ENCODE peak calls at places on chromosomes 13 and 19, in seven cellular contexts. One of them, this sample, is unnamed.

GRCh38 chr19:48442116-48443035 is 3.4 kb upstream of the GRWD1 start:
- DNase-seq in cardiac muscle cell: no peak
- DNase-seq in esophagus squamous epithelium: no peak
- DNase-seq in prostate gland: no peak
- DNase-seq in GM23338: peak; percentile 56
- DNase-seq in astrocyte: no peak
- DNase-seq in endodermal cell: peak; percentile 59
- DNase-seq in this sample: no peak

GRCh38 chr19:31834070-31834469 is 484.8 kb upstream of the TSHZ3 start:
- DNase-seq in endodermal cell: no peak
- DNase-seq in astrocyte: no peak
- DNase-seq in cardiac muscle cell: no peak
- DNase-seq in GM23338: no peak
- DNase-seq in prostate gland: no peak
- DNase-seq in esophagus squamous epithelium: no peak
- DNase-seq in this sample: no peak

GRCh38 chr19:47483800-47484690 is at the start of gene KPTN:
- DNase-seq in cardiac muscle cell: peak; percentile 94
- DNase-seq in endodermal cell: peak; percentile 96
- DNase-seq in GM23338: peak; percentile 96
- DNase-seq in esophagus squamous epithelium: peak; percentile 62
- DNase-seq in astrocyte: peak; percentile 79
- DNase-seq in prostate gland: peak; percentile 78
- DNase-seq in this sample: peak; percentile 97

GRCh38 chr13:35144496-35144895 is 202.4 kb downstream of the NBEA start:
- DNase-seq in cardiac muscle cell: no peak
- DNase-seq in esophagus squamous epithelium: no peak
- DNase-seq in prostate gland: no peak
- DNase-seq in GM23338: no peak
- DNase-seq in endodermal cell: no peak
- DNase-seq in astrocyte: peak; percentile 4
- DNase-seq in this sample: no peak

GRCh38 chr13:99125335-99125915 is 75.2 kb upstream of the UBAC2 start:
- DNase-seq in endodermal cell: no peak
- DNase-seq in astrocyte: no peak
- DNase-seq in GM23338: no peak
- DNase-seq in esophagus squamous epithelium: no peak
- DNase-seq in prostate gland: no peak
- DNase-seq in cardiac muscle cell: no peak
- DNase-seq in this sample: no peak

GRCh38 chr19:45168767-45169351 is 8.1 kb upstream of the NKPD1 start:
- DNase-seq in GM23338: no peak
- DNase-seq in esophagus squamous epithelium: no peak
- DNase-seq in endodermal cell: no peak
- DNase-seq in cardiac muscle cell: no peak
- DNase-seq in prostate gland: no peak
- DNase-seq in astrocyte: no peak
- DNase-seq in this sample: no peak

GRCh38 chr19:51754106-51754505 is 2.4 kb upstream of the FPR1 start:
- DNase-seq in prostate gland: no peak
- DNase-seq in esophagus squamous epithelium: no peak
- DNase-seq in endodermal cell: no peak
- DNase-seq in astrocyte: no peak
- DNase-seq in GM23338: no peak
- DNase-seq in cardiac muscle cell: no peak
- DNase-seq in this sample: no peak

GRCh38 chr13:110873639-110874507 is 41.0 kb downstream of the ANKRD10 start:
- DNase-seq in prostate gland: no peak
- DNase-seq in cardiac muscle cell: no peak
- DNase-seq in esophagus squamous epithelium: no peak
- DNase-seq in astrocyte: no peak
- DNase-seq in GM23338: no peak
- DNase-seq in endodermal cell: peak; percentile 20
- DNase-seq in this sample: no peak

GRCh38 chr13:40102854-40103253 is 447.4 kb downstream of the COG6 start:
- DNase-seq in astrocyte: peak; percentile 98
- DNase-seq in GM23338: no peak
- DNase-seq in cardiac muscle cell: no peak
- DNase-seq in esophagus squamous epithelium: no peak
- DNase-seq in endodermal cell: no peak
- DNase-seq in prostate gland: no peak
- DNase-seq in this sample: no peak

GRCh38 chr19:53961523-53962345 is 1.0 kb upstream of the CACNG8 start:
- DNase-seq in prostate gland: no peak
- DNase-seq in GM23338: peak; percentile 76
- DNase-seq in endodermal cell: no peak
- DNase-seq in cardiac muscle cell: no peak
- DNase-seq in astrocyte: no peak
- DNase-seq in esophagus squamous epithelium: no peak
- DNase-seq in this sample: no peak

GRCh38 chr13:31038834-31039552 is 106.5 kb downstream of the TEX26 start:
- DNase-seq in GM23338: no peak
- DNase-seq in cardiac muscle cell: no peak
- DNase-seq in astrocyte: peak; percentile 95
- DNase-seq in endodermal cell: no peak
- DNase-seq in esophagus squamous epithelium: no peak
- DNase-seq in prostate gland: no peak
- DNase-seq in this sample: no peak

GRCh38 chr13:111011899-111012298 is 97.0 kb upstream of the ANKRD10 start:
- DNase-seq in esophagus squamous epithelium: no peak
- DNase-seq in prostate gland: no peak
- DNase-seq in GM23338: no peak
- DNase-seq in cardiac muscle cell: no peak
- DNase-seq in endodermal cell: no peak
- DNase-seq in astrocyte: no peak
- DNase-seq in this sample: no peak

GRCh38 chr13:26985285-26985878 is 186.2 kb downstream of the USP12 start:
- DNase-seq in prostate gland: peak; percentile 81
- DNase-seq in esophagus squamous epithelium: no peak
- DNase-seq in cardiac muscle cell: peak; percentile 79
- DNase-seq in astrocyte: peak; percentile 52
- DNase-seq in GM23338: peak; percentile 88
- DNase-seq in endodermal cell: peak; percentile 88
- DNase-seq in this sample: no peak

GRCh38 chr19:46427518-46427917 is 1.2 kb downstream of the PNMA8C start:
- DNase-seq in esophagus squamous epithelium: no peak
- DNase-seq in cardiac muscle cell: no peak
- DNase-seq in prostate gland: no peak
- DNase-seq in endodermal cell: no peak
- DNase-seq in GM23338: no peak
- DNase-seq in astrocyte: no peak
- DNase-seq in this sample: no peak

GRCh38 chr19:27753622-27754021 is 1459.3 kb downstream of the UQCRFS1 start:
- DNase-seq in cardiac muscle cell: no peak
- DNase-seq in GM23338: no peak
- DNase-seq in esophagus squamous epithelium: no peak
- DNase-seq in endodermal cell: no peak
- DNase-seq in prostate gland: no peak
- DNase-seq in astrocyte: no peak
- DNase-seq in this sample: no peak

GRCh38 chr13:32113564-32113963 is 82.0 kb downstream of the FRY start:
- DNase-seq in cardiac muscle cell: no peak
- DNase-seq in esophagus squamous epithelium: no peak
- DNase-seq in prostate gland: no peak
- DNase-seq in GM23338: no peak
- DNase-seq in astrocyte: no peak
- DNase-seq in endodermal cell: no peak
- DNase-seq in this sample: no peak
- H3K4me1 ChIP-seq in cardiac muscle cell: peaks cover 2% of the 10 kb centered on the region
- H3K4me1 ChIP-seq in esophagus squamous epithelium: no peaks in the 10 kb centered on the region
- H3K4me1 ChIP-seq in prostate gland: no peaks in the 10 kb centered on the region
- H3K4me1 ChIP-seq in GM23338: no peaks in the 10 kb centered on the region
- H3K4me1 ChIP-seq in astrocyte: no peaks in the 10 kb centered on the region
- H3K4me1 ChIP-seq in endodermal cell: no peaks in the 10 kb centered on the region
- H3K4me1 ChIP-seq in this sample: peaks cover 55% of the 10 kb centered on the region

DNA sequence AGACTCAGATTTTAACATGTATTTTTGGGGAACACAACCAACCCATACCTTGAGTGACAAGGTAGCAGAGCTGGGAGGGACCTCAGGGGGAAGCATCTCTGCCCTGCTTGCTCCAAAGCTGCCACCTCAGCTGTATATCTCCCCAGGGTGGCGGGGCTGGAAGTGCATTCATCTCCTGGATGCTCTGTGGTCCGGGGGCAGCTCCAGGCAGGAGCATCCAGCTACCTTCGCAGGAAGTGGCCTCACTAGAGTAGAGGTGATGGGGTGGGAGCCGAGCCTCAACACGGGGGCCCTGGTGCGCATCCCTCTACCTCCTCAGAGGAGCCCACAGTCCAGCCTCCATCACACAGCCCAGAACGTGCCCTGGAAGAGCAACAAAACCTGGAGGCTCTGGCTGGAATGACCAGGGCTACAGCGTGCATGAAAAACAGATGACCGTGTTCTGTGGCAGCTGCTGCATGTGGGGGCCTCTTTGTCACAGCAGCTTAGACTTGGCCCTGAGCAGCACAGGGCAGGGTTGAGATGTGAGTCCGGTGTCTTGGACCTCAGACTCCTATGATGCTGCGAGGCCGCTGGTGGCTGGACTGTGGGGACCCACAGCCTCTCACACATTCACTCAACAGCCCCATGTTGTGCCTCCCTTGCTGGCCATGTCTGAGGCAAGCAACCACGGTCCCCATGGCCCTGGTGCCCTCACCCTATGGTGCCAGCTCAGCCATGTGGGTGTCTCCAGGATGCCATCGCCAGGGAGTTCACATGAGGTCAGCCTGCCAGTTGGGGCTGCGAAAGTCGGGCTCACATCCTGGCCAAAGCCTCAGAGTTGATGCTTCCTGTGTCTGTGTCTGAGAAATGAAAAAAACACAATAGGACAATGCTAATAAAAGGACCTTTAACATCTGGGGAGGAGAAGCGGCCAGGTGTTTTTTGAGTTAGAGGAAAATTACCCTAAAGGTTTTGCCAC is 17.1 kb upstream of the GAS6 start:
- DNase-seq in cardiac muscle cell: no peak
- DNase-seq in astrocyte: no peak
- DNase-seq in endodermal cell: peak; percentile 24
- DNase-seq in prostate gland: no peak
- DNase-seq in GM23338: no peak
- DNase-seq in esophagus squamous epithelium: no peak
- DNase-seq in this sample: no peak
- TF ChIP-seq CTCF in cardiac muscle cell: no peak
- TF ChIP-seq CTCF in astrocyte: no peak
- TF ChIP-seq CTCF in endodermal cell: no peak
- TF ChIP-seq CTCF in prostate gland: no peak
- TF ChIP-seq CTCF in GM23338: no peak
- TF ChIP-seq CTCF in esophagus squamous epithelium: no peak
- TF ChIP-seq CTCF in this sample: no peak

GRCh38 chr19:6110360-6110977 is at the start of gene RFX2:
- DNase-seq in endodermal cell: peak; percentile 99
- DNase-seq in GM23338: peak; percentile 100
- DNase-seq in cardiac muscle cell: peak; percentile 100
- DNase-seq in astrocyte: peak; percentile 94
- DNase-seq in esophagus squamous epithelium: peak; percentile 91
- DNase-seq in prostate gland: peak; percentile 99
- DNase-seq in this sample: peak; percentile 99
- H3K27ac ChIP-seq in endodermal cell: no peak within 1 kb of the TSS
- H3K27ac ChIP-seq in GM23338: no peak within 1 kb of the TSS
- H3K27ac ChIP-seq in cardiac muscle cell: no peak within 1 kb of the TSS
- H3K27ac ChIP-seq in astrocyte: peak within 1 kb of the TSS; percentile 70
- H3K27ac ChIP-seq in esophagus squamous epithelium: peak within 1 kb of the TSS; percentile 87
- H3K27ac ChIP-seq in prostate gland: peak within 1 kb of the TSS; percentile 78
- H3K27ac ChIP-seq in this sample: peak within 1 kb of the TSS; percentile 76

DNA sequence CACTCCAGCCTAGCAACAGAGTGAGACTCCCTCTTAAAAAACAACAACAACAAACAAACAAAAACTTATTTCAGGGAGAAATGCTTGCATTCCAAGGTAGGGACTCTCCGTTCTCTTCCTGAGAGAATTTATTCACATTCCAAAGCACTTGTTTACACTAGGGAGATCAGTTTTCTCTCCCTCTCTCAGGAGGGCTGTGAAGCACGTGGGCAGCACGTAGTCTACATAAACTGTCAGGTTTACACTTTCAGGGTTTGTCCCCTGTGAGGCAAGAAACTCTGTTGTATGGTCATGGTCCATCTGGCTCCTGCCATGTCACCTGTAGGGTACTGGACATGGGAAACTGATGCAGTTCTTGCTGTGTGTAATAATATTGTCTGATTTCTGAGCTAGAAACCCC is 31.6 kb downstream of the WDR87 start:
- DNase-seq in prostate gland: no peak
- DNase-seq in cardiac muscle cell: no peak
- DNase-seq in GM23338: peak; percentile 81
- DNase-seq in astrocyte: peak; percentile 12
- DNase-seq in endodermal cell: peak; percentile 55
- DNase-seq in esophagus squamous epithelium: no peak
- DNase-seq in this sample: no peak
- H3K4me1 ChIP-seq in prostate gland: no peaks in the 10 kb centered on the region
- H3K4me1 ChIP-seq in cardiac muscle cell: no peaks in the 10 kb centered on the region
- H3K4me1 ChIP-seq in GM23338: no peaks in the 10 kb centered on the region
- H3K4me1 ChIP-seq in astrocyte: no peaks in the 10 kb centered on the region
- H3K4me1 ChIP-seq in endodermal cell: no peaks in the 10 kb centered on the region
- H3K4me1 ChIP-seq in esophagus squamous epithelium: peaks cover 5% of the 10 kb centered on the region
- H3K4me1 ChIP-seq in this sample: no peaks in the 10 kb centered on the region

DNA sequence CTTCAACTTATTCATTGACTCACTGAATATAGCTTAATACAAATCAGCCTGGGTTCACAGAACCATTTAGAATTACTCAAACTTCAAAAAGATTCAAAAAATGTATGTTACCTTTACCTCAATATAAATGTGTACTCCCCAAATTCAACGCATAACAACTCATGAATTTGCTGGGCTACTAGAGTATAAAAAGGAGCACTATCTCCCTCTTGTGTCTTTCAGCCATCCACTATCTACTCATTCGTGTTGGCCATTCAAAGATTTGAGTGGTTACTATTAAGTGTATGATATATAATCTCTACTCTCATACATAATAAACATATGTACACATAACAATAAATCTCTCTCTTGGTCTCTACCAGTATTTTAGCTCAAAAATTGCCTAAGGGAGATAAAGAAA is 20.3 kb downstream of the INTS6 start:
- DNase-seq in esophagus squamous epithelium: no peak
- DNase-seq in cardiac muscle cell: no peak
- DNase-seq in endodermal cell: no peak
- DNase-seq in astrocyte: no peak
- DNase-seq in GM23338: peak; percentile 24
- DNase-seq in prostate gland: no peak
- DNase-seq in this sample: no peak
- TF ChIP-seq CTCF in esophagus squamous epithelium: no peak
- TF ChIP-seq CTCF in cardiac muscle cell: no peak
- TF ChIP-seq CTCF in endodermal cell: no peak
- TF ChIP-seq CTCF in astrocyte: no peak
- TF ChIP-seq CTCF in GM23338: peak; percentile 58
- TF ChIP-seq CTCF in prostate gland: no peak
- TF ChIP-seq CTCF in this sample: no peak